ENCODE peak calls at places on chromosomes 5 and 9, in five cellular contexts. One of them, this sample, is unnamed.

GRCh38 chr9:81411961-81412360 is 277.4 kb downstream of the TLE1 start:
- DNase-seq in transverse colon: no peak
- DNase-seq in body of pancreas: no peak
- DNase-seq in cardiac muscle cell: no peak
- DNase-seq in WERI-Rb-1: no peak
- DNase-seq in this sample: no peak

GRCh38 chr9:97462914-97463313 is 38.6 kb upstream of the TMOD1 start:
- DNase-seq in transverse colon: no peak
- DNase-seq in body of pancreas: no peak
- DNase-seq in cardiac muscle cell: no peak
- DNase-seq in WERI-Rb-1: no peak
- DNase-seq in this sample: no peak

GRCh38 chr9:86947146-86948081 is at the start of gene GAS1:
- DNase-seq in transverse colon: peak; percentile 78
- DNase-seq in body of pancreas: peak; percentile 89
- DNase-seq in cardiac muscle cell: peak; percentile 99
- DNase-seq in WERI-Rb-1: peak; percentile 55
- DNase-seq in this sample: peak; percentile 86

GRCh38 chr9:71609453-71609840 is 158.9 kb downstream of the CEMIP2 start:
- DNase-seq in transverse colon: no peak
- DNase-seq in body of pancreas: no peak
- DNase-seq in cardiac muscle cell: peak; percentile 11
- DNase-seq in WERI-Rb-1: no peak
- DNase-seq in this sample: no peak

GRCh38 chr5:133316346-133317343 is 264.8 kb downstream of the HSPA4 start:
- DNase-seq in transverse colon: no peak
- DNase-seq in body of pancreas: no peak
- DNase-seq in cardiac muscle cell: no peak
- DNase-seq in WERI-Rb-1: peak; percentile 40
- DNase-seq in this sample: no peak

GRCh38 chr5:130514984-130515690 is 610.9 kb downstream of the CHSY3 start:
- DNase-seq in transverse colon: no peak
- DNase-seq in body of pancreas: no peak
- DNase-seq in cardiac muscle cell: peak; percentile 47
- DNase-seq in WERI-Rb-1: no peak
- DNase-seq in this sample: no peak

GRCh38 chr9:36504154-36504550 is 68.5 kb upstream of the MELK start:
- DNase-seq in transverse colon: no peak
- DNase-seq in body of pancreas: no peak
- DNase-seq in cardiac muscle cell: no peak
- DNase-seq in WERI-Rb-1: peak; percentile 87
- DNase-seq in this sample: no peak

GRCh38 chr5:346229-346935 is 24.9 kb downstream of the AHRR start:
- DNase-seq in transverse colon: no peak
- DNase-seq in body of pancreas: no peak
- DNase-seq in cardiac muscle cell: no peak
- DNase-seq in WERI-Rb-1: no peak
- DNase-seq in this sample: no peak

GRCh38 chr5:152144556-152144955 is 219.9 kb upstream of the GLRA1 start:
- DNase-seq in transverse colon: no peak
- DNase-seq in body of pancreas: no peak
- DNase-seq in cardiac muscle cell: no peak
- DNase-seq in WERI-Rb-1: no peak
- DNase-seq in this sample: no peak

GRCh38 chr5:143472576-143472975 is 69.1 kb upstream of the NR3C1 start:
- DNase-seq in transverse colon: no peak
- DNase-seq in body of pancreas: no peak
- DNase-seq in cardiac muscle cell: no peak
- DNase-seq in WERI-Rb-1: no peak
- DNase-seq in this sample: no peak

GRCh38 chr9:86256653-86257052 is 2.8 kb downstream of the C9orf153 start:
- DNase-seq in transverse colon: no peak
- DNase-seq in body of pancreas: no peak
- DNase-seq in cardiac muscle cell: no peak
- DNase-seq in WERI-Rb-1: no peak
- DNase-seq in this sample: no peak

GRCh38 chr9:123954518-123954917 is 24.6 kb upstream of the DENND1A start:
- DNase-seq in transverse colon: no peak
- DNase-seq in body of pancreas: no peak
- DNase-seq in cardiac muscle cell: no peak
- DNase-seq in WERI-Rb-1: no peak
- DNase-seq in this sample: no peak

GRCh38 chr5:68460147-68460760 is 244.7 kb downstream of the PIK3R1 start:
- DNase-seq in transverse colon: peak; percentile 26
- DNase-seq in body of pancreas: peak; percentile 29
- DNase-seq in cardiac muscle cell: peak; percentile 77
- DNase-seq in WERI-Rb-1: peak; percentile 29
- DNase-seq in this sample: peak; percentile 59

GRCh38 chr5:1480217-1480616 is 35.0 kb upstream of the SLC6A3 start:
- DNase-seq in transverse colon: peak; percentile 51
- DNase-seq in body of pancreas: no peak
- DNase-seq in cardiac muscle cell: peak; percentile 30
- DNase-seq in WERI-Rb-1: no peak
- DNase-seq in this sample: no peak

GRCh38 chr5:159456722-159457462 is 126.6 kb upstream of the IL12B start:
- DNase-seq in transverse colon: no peak
- DNase-seq in body of pancreas: no peak
- DNase-seq in cardiac muscle cell: no peak
- DNase-seq in WERI-Rb-1: no peak
- DNase-seq in this sample: peak; percentile 88

GRCh38 chr5:116361171-116361967 is 213.3 kb downstream of the SEMA6A start:
- DNase-seq in transverse colon: peak; percentile 69
- DNase-seq in body of pancreas: peak; percentile 48
- DNase-seq in cardiac muscle cell: peak; percentile 55
- DNase-seq in WERI-Rb-1: peak; percentile 81
- DNase-seq in this sample: no peak
- TF ChIP-seq CTCF in transverse colon: peak; percentile 40
- TF ChIP-seq CTCF in body of pancreas: peak; percentile 16
- TF ChIP-seq CTCF in cardiac muscle cell: peak; percentile 35
- TF ChIP-seq CTCF in WERI-Rb-1: peak; percentile 62
- TF ChIP-seq CTCF in this sample: no peak

GRCh38 chr5:91598216-91598615 is 215.1 kb upstream of the ARRDC3 start:
- DNase-seq in transverse colon: no peak
- DNase-seq in body of pancreas: no peak
- DNase-seq in cardiac muscle cell: no peak
- DNase-seq in WERI-Rb-1: no peak
- DNase-seq in this sample: no peak

GRCh38 chr5:91591076-91591475 is 208.0 kb upstream of the ARRDC3 start:
- DNase-seq in transverse colon: no peak
- DNase-seq in body of pancreas: no peak
- DNase-seq in cardiac muscle cell: no peak
- DNase-seq in WERI-Rb-1: no peak
- DNase-seq in this sample: no peak

GRCh38 chr5:91595436-91595835 is 212.3 kb upstream of the ARRDC3 start:
- DNase-seq in transverse colon: no peak
- DNase-seq in body of pancreas: no peak
- DNase-seq in cardiac muscle cell: no peak
- DNase-seq in WERI-Rb-1: no peak
- DNase-seq in this sample: no peak
- H3K9me3 ChIP-seq in transverse colon: peaks cover 2% of the 10 kb centered on the region
- H3K9me3 ChIP-seq in body of pancreas: no peaks in the 10 kb centered on the region
- H3K9me3 ChIP-seq in cardiac muscle cell: peaks cover 3% of the 10 kb centered on the region
- H3K9me3 ChIP-seq in WERI-Rb-1: peaks cover 14% of the 10 kb centered on the region
- H3K9me3 ChIP-seq in this sample: no peaks in the 10 kb centered on the region

DNA sequence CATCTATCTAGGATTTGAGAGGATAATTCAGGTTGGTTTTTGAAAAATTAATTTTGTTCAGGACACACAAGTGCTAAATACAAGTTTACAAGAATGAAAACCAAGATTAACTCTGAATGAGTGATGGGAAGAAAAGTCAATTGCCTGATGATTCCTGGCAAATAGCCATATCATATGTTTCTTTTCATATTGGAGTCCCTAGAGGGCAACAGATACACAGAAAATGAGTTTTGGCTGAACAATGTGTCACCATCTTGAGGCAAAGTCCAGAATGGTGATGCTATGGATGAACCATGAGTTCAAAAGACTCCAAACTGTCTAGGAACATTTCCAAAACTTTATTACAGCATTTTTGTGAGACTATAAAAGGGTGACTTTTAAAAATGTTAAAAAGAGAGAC is 382.9 kb downstream of the TMEM161B start:
- DNase-seq in transverse colon: no peak
- DNase-seq in body of pancreas: no peak
- DNase-seq in cardiac muscle cell: no peak
- DNase-seq in WERI-Rb-1: no peak
- DNase-seq in this sample: no peak
- TF ChIP-seq CTCF in transverse colon: no peak
- TF ChIP-seq CTCF in body of pancreas: no peak
- TF ChIP-seq CTCF in cardiac muscle cell: no peak
- TF ChIP-seq CTCF in WERI-Rb-1: no peak
- TF ChIP-seq CTCF in this sample: no peak

GRCh38 chr5:141398608-141399007 is 861 bp downstream of the PCDHGB5 start:
- DNase-seq in transverse colon: no peak
- DNase-seq in body of pancreas: no peak
- DNase-seq in cardiac muscle cell: no peak
- DNase-seq in WERI-Rb-1: no peak
- DNase-seq in this sample: no peak
- H3K9me3 ChIP-seq in transverse colon: peaks cover 85% of the 10 kb centered on the region
- H3K9me3 ChIP-seq in body of pancreas: peaks cover 8% of the 10 kb centered on the region
- H3K9me3 ChIP-seq in cardiac muscle cell: no peaks in the 10 kb centered on the region
- H3K9me3 ChIP-seq in WERI-Rb-1: peaks cover 4% of the 10 kb centered on the region
- H3K9me3 ChIP-seq in this sample: no peaks in the 10 kb centered on the region

GRCh38 chr5:34655354-34655991 is 655 bp upstream of the RAI14 start:
- DNase-seq in transverse colon: peak; percentile 51
- DNase-seq in body of pancreas: peak; percentile 61
- DNase-seq in cardiac muscle cell: peak; percentile 80
- DNase-seq in WERI-Rb-1: peak; percentile 35
- DNase-seq in this sample: peak; percentile 75

GRCh38 chr5:34656700-34657549 is 797 bp downstream of the RAI14 start:
- DNase-seq in transverse colon: peak; percentile 13
- DNase-seq in body of pancreas: peak; percentile 34
- DNase-seq in cardiac muscle cell: peak; percentile 31
- DNase-seq in WERI-Rb-1: peak; percentile 21
- DNase-seq in this sample: no peak

GRCh38 chr5:34658023-34658422 is 1.9 kb downstream of the RAI14 start:
- DNase-seq in transverse colon: no peak
- DNase-seq in body of pancreas: no peak
- DNase-seq in cardiac muscle cell: peak; percentile 21
- DNase-seq in WERI-Rb-1: no peak
- DNase-seq in this sample: no peak

GRCh38 chr5:34657550-34657921 is 1.4 kb downstream of the RAI14 start:
- DNase-seq in transverse colon: peak; percentile 13
- DNase-seq in body of pancreas: no peak
- DNase-seq in cardiac muscle cell: peak; percentile 76
- DNase-seq in WERI-Rb-1: peak; percentile 26
- DNase-seq in this sample: no peak

DNA sequence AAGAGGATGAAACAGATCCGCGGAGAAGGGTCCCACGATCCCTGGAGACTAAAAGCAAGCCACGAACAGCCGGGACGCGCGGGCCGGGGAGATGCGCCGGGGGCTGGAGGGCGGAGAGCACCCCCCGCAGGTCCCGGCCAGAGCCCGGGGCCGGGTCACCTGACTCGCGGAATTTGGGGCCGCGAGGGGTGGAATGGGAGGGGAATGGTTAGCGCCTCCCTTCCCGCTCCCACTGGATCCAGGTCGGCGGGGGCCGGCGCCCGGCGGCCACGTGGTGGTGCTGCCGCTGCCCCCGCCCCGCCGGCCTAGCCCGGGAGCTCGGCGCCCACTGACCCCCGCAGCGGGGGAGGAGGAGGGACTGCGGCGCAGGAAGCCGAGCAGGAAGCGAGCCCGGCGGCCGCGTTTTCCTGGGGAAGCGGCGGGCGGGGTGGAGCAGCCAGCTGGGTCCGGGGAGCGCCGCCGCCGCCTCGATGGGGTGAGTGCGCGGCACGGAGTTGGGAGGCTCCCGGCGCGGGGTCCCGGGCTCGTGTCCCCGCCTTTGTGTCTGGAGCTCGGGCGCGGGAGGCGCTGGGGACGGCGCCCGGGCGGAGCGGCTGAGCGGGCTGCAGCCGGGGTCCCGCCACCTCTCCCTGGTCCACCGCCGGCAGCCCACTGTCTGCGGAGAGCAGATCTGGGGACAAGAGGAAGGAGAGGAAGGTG is at the start of gene RAI14:
- DNase-seq in transverse colon: peak; percentile 73
- DNase-seq in body of pancreas: peak; percentile 83
- DNase-seq in cardiac muscle cell: peak; percentile 93
- DNase-seq in WERI-Rb-1: peak; percentile 76
- DNase-seq in this sample: peak; percentile 65
- TF ChIP-seq CTCF in transverse colon: no peak
- TF ChIP-seq CTCF in body of pancreas: no peak
- TF ChIP-seq CTCF in cardiac muscle cell: no peak
- TF ChIP-seq CTCF in WERI-Rb-1: peak; percentile 19
- TF ChIP-seq CTCF in this sample: peak; percentile 6

This sample was measured in MM.1S.